ENCODE peak calls at places on chromosomes 3 and 15, in four cellular contexts. One of them, this sample, is unnamed.

GRCh38 chr3:87088984-87089841 is 98.3 kb upstream of the VGLL3 start:
- DNase-seq in ELR: peak
- DNase-seq in NCI-H510A treated with DMSO at 0.1 percent for 48 hours: no peak
- DNase-seq in activated T-cell treated with anti-CD3 and anti-CD28 coated beads, Interleukin-2, amount 50 U/mL, for 1 hour: no peak
- DNase-seq in this sample: peak

GRCh38 chr3:53890726-53891499 is 746 bp downstream of the SELENOK start:
- DNase-seq in NCI-H510A treated with DMSO at 0.1 percent for 48 hours: peak
- DNase-seq in activated T-cell treated with anti-CD3 and anti-CD28 coated beads, Interleukin-2, amount 50 U/mL, for 1 hour: peak
- DNase-seq in ELR: peak
- DNase-seq in this sample: peak

GRCh38 chr15:100525894-100526512 is 2.7 kb downstream of the CERS3 start:
- DNase-seq in activated T-cell treated with anti-CD3 and anti-CD28 coated beads, Interleukin-2, amount 50 U/mL, for 1 hour: no peak
- DNase-seq in NCI-H510A treated with DMSO at 0.1 percent for 48 hours: no peak
- DNase-seq in ELR: no peak
- DNase-seq in this sample: no peak

GRCh38 chr3:8987673-8988655 is 24.7 kb upstream of the RAD18 start:
- DNase-seq in NCI-H510A treated with DMSO at 0.1 percent for 48 hours: peak
- DNase-seq in activated T-cell treated with anti-CD3 and anti-CD28 coated beads, Interleukin-2, amount 50 U/mL, for 1 hour: peak
- DNase-seq in ELR: peak
- DNase-seq in this sample: peak

GRCh38 chr3:31288641-31289100 is 244.1 kb upstream of the STT3B start:
- DNase-seq in NCI-H510A treated with DMSO at 0.1 percent for 48 hours: no peak
- DNase-seq in activated T-cell treated with anti-CD3 and anti-CD28 coated beads, Interleukin-2, amount 50 U/mL, for 1 hour: peak
- DNase-seq in ELR: peak
- DNase-seq in this sample: peak

GRCh38 chr3:50563867-50564266 is 3.7 kb downstream of the C3orf18 start:
- DNase-seq in ELR: no peak
- DNase-seq in activated T-cell treated with anti-CD3 and anti-CD28 coated beads, Interleukin-2, amount 50 U/mL, for 1 hour: no peak
- DNase-seq in NCI-H510A treated with DMSO at 0.1 percent for 48 hours: no peak
- DNase-seq in this sample: no peak

GRCh38 chr3:23162939-23163338 is 40.2 kb upstream of the UBE2E2 start:
- DNase-seq in ELR: no peak
- DNase-seq in NCI-H510A treated with DMSO at 0.1 percent for 48 hours: no peak
- DNase-seq in activated T-cell treated with anti-CD3 and anti-CD28 coated beads, Interleukin-2, amount 50 U/mL, for 1 hour: no peak
- DNase-seq in this sample: no peak

GRCh38 chr15:59352683-59353082 is 20.0 kb downstream of the MYO1E start:
- DNase-seq in ELR: no peak
- DNase-seq in activated T-cell treated with anti-CD3 and anti-CD28 coated beads, Interleukin-2, amount 50 U/mL, for 1 hour: no peak
- DNase-seq in NCI-H510A treated with DMSO at 0.1 percent for 48 hours: no peak
- DNase-seq in this sample: no peak

GRCh38 chr3:137360531-137361201 is 402.9 kb downstream of the IL20RB start:
- DNase-seq in ELR: no peak
- DNase-seq in NCI-H510A treated with DMSO at 0.1 percent for 48 hours: no peak
- DNase-seq in activated T-cell treated with anti-CD3 and anti-CD28 coated beads, Interleukin-2, amount 50 U/mL, for 1 hour: no peak
- DNase-seq in this sample: no peak

GRCh38 chr15:78006567-78007205 is 70.8 kb downstream of the TBC1D2B start:
- DNase-seq in activated T-cell treated with anti-CD3 and anti-CD28 coated beads, Interleukin-2, amount 50 U/mL, for 1 hour: no peak
- DNase-seq in NCI-H510A treated with DMSO at 0.1 percent for 48 hours: no peak
- DNase-seq in ELR: no peak
- DNase-seq in this sample: no peak

GRCh38 chr3:44000586-44000985 is 241.1 kb upstream of the TOPAZ1 start:
- DNase-seq in ELR: peak
- DNase-seq in NCI-H510A treated with DMSO at 0.1 percent for 48 hours: peak
- DNase-seq in activated T-cell treated with anti-CD3 and anti-CD28 coated beads, Interleukin-2, amount 50 U/mL, for 1 hour: no peak
- DNase-seq in this sample: peak

GRCh38 chr3:64057231-64057630 is 33.9 kb upstream of the PSMD6 start:
- DNase-seq in NCI-H510A treated with DMSO at 0.1 percent for 48 hours: no peak
- DNase-seq in ELR: no peak
- DNase-seq in activated T-cell treated with anti-CD3 and anti-CD28 coated beads, Interleukin-2, amount 50 U/mL, for 1 hour: no peak
- DNase-seq in this sample: no peak